ENCODE peak calls at places on chromosomes 16 and 17, in five cellular contexts. F, I, Q, K and J are unnamed samples.

GRCh38 chr17:7862692-7863437 is 5.1 kb downstream of the CYB5D1 start:
- DNase-seq in F (peak), I (peak), Q (peak), K (peak), J (peak)

GRCh38 chr16:22008215-22009142 is 568 bp downstream of the MOSMO start:
- DNase-seq in F (peak), I (peak), Q (peak), K (no peak), J (no peak)

GRCh38 chr17:59373879-59374495 is 42.5 kb downstream of the YPEL2 start:
- DNase-seq in F (peak), I (no peak), Q (no peak), K (no peak), J (no peak)

GRCh38 chr16:67154578-67155304 is 3.9 kb upstream of the B3GNT9 start:
- DNase-seq in F (no peak), I (no peak), Q (peak), K (no peak), J (peak)

GRCh38 chr17:32553168-32553567 is 66.4 kb downstream of the CDK5R1 start:
- DNase-seq in F (no peak), I (no peak), Q (no peak), K (no peak), J (no peak)

GRCh38 chr17:48181653-48182052 is 74.1 kb downstream of the SNX11 start:
- DNase-seq in F (peak), I (peak), Q (peak), K (no peak), J (peak)

GRCh38 chr17:28749516-28750177 is 5.8 kb downstream of the TRAF4 start:
- DNase-seq in F (no peak), I (no peak), Q (peak), K (no peak), J (no peak)

GRCh38 chr17:55883112-55883511 is 132.3 kb downstream of the PCTP start:
- DNase-seq in F (no peak), I (no peak), Q (peak), K (no peak), J (peak)

GRCh38 chr17:50537721-50538548 is 5.4 kb downstream of the EPN3 start:
- DNase-seq in F (no peak), I (no peak), Q (no peak), K (no peak), J (no peak)

GRCh38 chr16:66927012-66927436 is 1.7 kb upstream of the RRAD start:
- DNase-seq in F (no peak), I (no peak), Q (peak), K (peak), J (no peak)

GRCh38 chr16:82993874-82994375 is 367.2 kb downstream of the CDH13 start:
- DNase-seq in F (no peak), I (no peak), Q (no peak), K (no peak), J (no peak)

GRCh38 chr16:3187798-3188674 is at the start of gene OR1F1:
- DNase-seq in F (peak), I (no peak), Q (peak), K (no peak), J (peak)

GRCh38 chr17:56908061-56908542 is 5.7 kb downstream of the TRIM25 start:
- DNase-seq in F (no peak), I (no peak), Q (no peak), K (peak), J (no peak)

GRCh38 chr17:39231587-39232551 is 6.1 kb upstream of the STAC2 start:
- DNase-seq in F (peak), I (peak), Q (peak), K (peak), J (peak)

GRCh38 chr17:14775761-14776492 is 475.0 kb downstream of the HS3ST3B1 start:
- DNase-seq in F (no peak), I (no peak), Q (no peak), K (no peak), J (no peak)

GRCh38 chr16:88456356-88457292 is 3.5 kb downstream of the ZFPM1 start:
- DNase-seq in F (no peak), I (no peak), Q (no peak), K (no peak), J (no peak)

GRCh38 chr16:48131201-48131600 is 24.6 kb downstream of the ABCC12 start:
- DNase-seq in F (no peak), I (no peak), Q (no peak), K (no peak), J (no peak)

GRCh38 chr16:473046-474043 is 47.9 kb downstream of the RAB11FIP3 start:
- DNase-seq in F (no peak), I (no peak), Q (no peak), K (no peak), J (no peak)

GRCh38 chr16:84268661-84269060 is 26.0 kb upstream of the WFDC1 start:
- DNase-seq in F (no peak), I (no peak), Q (no peak), K (no peak), J (no peak)

GRCh38 chr17:49523706-49524472 is 28.8 kb downstream of the NGFR start:
- DNase-seq in F (no peak), I (no peak), Q (no peak), K (no peak), J (no peak)

GRCh38 chr17:54968954-54969400 is 412 bp downstream of the STXBP4 start:
- DNase-seq in F (peak), I (no peak), Q (no peak), K (no peak), J (no peak)

GRCh38 chr16:53052519-53053501 is at the start of gene CHD9NB:
- DNase-seq in F (peak), I (no peak), Q (no peak), K (no peak), J (no peak)

GRCh38 chr16:79823644-79824043 is 223.1 kb upstream of the MAF start:
- DNase-seq in F (no peak), I (no peak), Q (no peak), K (no peak), J (no peak)

GRCh38 chr17:79024901-79025737 is 1.1 kb downstream of the C1QTNF1 start:
- DNase-seq in F (no peak), I (no peak), Q (no peak), K (peak), J (no peak)

GRCh38 chr17:82281502-82282238 is 8.2 kb upstream of the CSNK1D start:
- DNase-seq in F (peak), I (no peak), Q (no peak), K (no peak), J (no peak)

GRCh38 chr16:4290236-4290830 is 17.5 kb upstream of the TFAP4 start:
- DNase-seq in F (no peak), I (no peak), Q (peak), K (no peak), J (no peak)

GRCh38 chr16:22189473-22190168 is 16.5 kb upstream of the EEF2K start:
- DNase-seq in F (peak), I (peak), Q (peak), K (peak), J (peak)

GRCh38 chr17:43003542-43004172 is 2.9 kb upstream of the IFI35 start:
- DNase-seq in F (no peak), I (no peak), Q (peak), K (no peak), J (no peak)

GRCh38 chr17:78745407-78746088 is 36.5 kb downstream of the CYTH1 start:
- DNase-seq in F (peak), I (peak), Q (peak), K (no peak), J (peak)

GRCh38 chr17:37820313-37821024 is 75.6 kb upstream of the HNF1B start:
- DNase-seq in F (no peak), I (no peak), Q (no peak), K (no peak), J (no peak)

GRCh38 chr16:86382067-86382773 is 128.1 kb upstream of the FOXF1 start:
- DNase-seq in F (no peak), I (no peak), Q (no peak), K (no peak), J (no peak)

GRCh38 chr17:81517339-81518112 is 4.9 kb upstream of the ACTG1 start:
- DNase-seq in F (no peak), I (no peak), Q (peak), K (no peak), J (no peak)

GRCh38 chr17:75753193-75753513 is 11.8 kb downstream of the GALK1 start:
- DNase-seq in F (no peak), I (no peak), Q (no peak), K (no peak), J (no peak)

GRCh38 chr16:17403859-17404545 is 66.8 kb downstream of the XYLT1 start:
- DNase-seq in F (no peak), I (no peak), Q (no peak), K (no peak), J (no peak)